ENCODE peak calls at places on chromosomes 6 and 20, in eight cellular contexts. One of them, this sample, is unnamed.

GRCh38 chr20:45343445-45343866 is 4.8 kb downstream of the SDC4 start:
- DNase-seq in ovary: no peak
- DNase-seq in H1: peak
- DNase-seq in fibroblast of the aortic adventitia: no peak
- DNase-seq in stimulated activated CD4-positive, alpha-beta T cell treated with anti-CD3 and anti-CD28 coated beads, Interleukin-15, amount 100 ng/mL, for 1 hour: no peak
- DNase-seq in heart left ventricle: no peak
- DNase-seq in left cardiac atrium: no peak
- DNase-seq in ecto neural progenitor cell: no peak
- DNase-seq in this sample: no peak

GRCh38 chr6:36702656-36703055 is 5.0 kb downstream of the RAB44 start:
- DNase-seq in ovary: peak
- DNase-seq in H1: no peak
- DNase-seq in fibroblast of the aortic adventitia: no peak
- DNase-seq in stimulated activated CD4-positive, alpha-beta T cell treated with anti-CD3 and anti-CD28 coated beads, Interleukin-15, amount 100 ng/mL, for 1 hour: no peak
- DNase-seq in heart left ventricle: no peak
- DNase-seq in left cardiac atrium: no peak
- DNase-seq in ecto neural progenitor cell: no peak
- DNase-seq in this sample: no peak

GRCh38 chr20:62136283-62137091 is 6.7 kb downstream of the PSMA7 start:
- DNase-seq in ovary: peak
- DNase-seq in H1: no peak
- DNase-seq in fibroblast of the aortic adventitia: peak
- DNase-seq in stimulated activated CD4-positive, alpha-beta T cell treated with anti-CD3 and anti-CD28 coated beads, Interleukin-15, amount 100 ng/mL, for 1 hour: peak
- DNase-seq in heart left ventricle: peak
- DNase-seq in left cardiac atrium: peak
- DNase-seq in ecto neural progenitor cell: peak
- DNase-seq in this sample: no peak

GRCh38 chr20:44993343-44993742 is 27.0 kb downstream of the STK4 start:
- DNase-seq in ovary: no peak
- DNase-seq in H1: no peak
- DNase-seq in fibroblast of the aortic adventitia: peak
- DNase-seq in stimulated activated CD4-positive, alpha-beta T cell treated with anti-CD3 and anti-CD28 coated beads, Interleukin-15, amount 100 ng/mL, for 1 hour: no peak
- DNase-seq in heart left ventricle: no peak
- DNase-seq in left cardiac atrium: no peak
- DNase-seq in ecto neural progenitor cell: no peak
- DNase-seq in this sample: no peak

GRCh38 chr6:98366406-98366805 is 468.0 kb upstream of the POU3F2 start:
- DNase-seq in ovary: no peak
- DNase-seq in H1: no peak
- DNase-seq in fibroblast of the aortic adventitia: no peak
- DNase-seq in stimulated activated CD4-positive, alpha-beta T cell treated with anti-CD3 and anti-CD28 coated beads, Interleukin-15, amount 100 ng/mL, for 1 hour: no peak
- DNase-seq in heart left ventricle: no peak
- DNase-seq in left cardiac atrium: no peak
- DNase-seq in ecto neural progenitor cell: no peak
- DNase-seq in this sample: no peak

GRCh38 chr6:10555625-10556309 is 34.6 kb downstream of the GCNT2 start:
- DNase-seq in ovary: peak
- DNase-seq in H1: peak
- DNase-seq in fibroblast of the aortic adventitia: peak
- DNase-seq in stimulated activated CD4-positive, alpha-beta T cell treated with anti-CD3 and anti-CD28 coated beads, Interleukin-15, amount 100 ng/mL, for 1 hour: no peak
- DNase-seq in heart left ventricle: peak
- DNase-seq in left cardiac atrium: peak
- DNase-seq in ecto neural progenitor cell: peak
- DNase-seq in this sample: no peak

GRCh38 chr6:107032051-107032450 is 4.1 kb downstream of the MTRES1 start:
- DNase-seq in ovary: no peak
- DNase-seq in H1: no peak
- DNase-seq in fibroblast of the aortic adventitia: no peak
- DNase-seq in stimulated activated CD4-positive, alpha-beta T cell treated with anti-CD3 and anti-CD28 coated beads, Interleukin-15, amount 100 ng/mL, for 1 hour: no peak
- DNase-seq in heart left ventricle: no peak
- DNase-seq in left cardiac atrium: no peak
- DNase-seq in ecto neural progenitor cell: no peak
- DNase-seq in this sample: no peak

GRCh38 chr20:62950741-62951140 is 1.8 kb upstream of the SLC17A9 start:
- DNase-seq in ovary: no peak
- DNase-seq in H1: no peak
- DNase-seq in fibroblast of the aortic adventitia: no peak
- DNase-seq in stimulated activated CD4-positive, alpha-beta T cell treated with anti-CD3 and anti-CD28 coated beads, Interleukin-15, amount 100 ng/mL, for 1 hour: no peak
- DNase-seq in heart left ventricle: no peak
- DNase-seq in left cardiac atrium: peak
- DNase-seq in ecto neural progenitor cell: no peak
- DNase-seq in this sample: no peak

GRCh38 chr6:105824732-105825131 is 261.4 kb upstream of the PRDM1 start:
- DNase-seq in ovary: no peak
- DNase-seq in H1: no peak
- DNase-seq in fibroblast of the aortic adventitia: peak
- DNase-seq in stimulated activated CD4-positive, alpha-beta T cell treated with anti-CD3 and anti-CD28 coated beads, Interleukin-15, amount 100 ng/mL, for 1 hour: no peak
- DNase-seq in heart left ventricle: no peak
- DNase-seq in left cardiac atrium: no peak
- DNase-seq in ecto neural progenitor cell: no peak
- DNase-seq in this sample: no peak

GRCh38 chr6:20182926-20183521 is 29.2 kb downstream of the MBOAT1 start:
- DNase-seq in ovary: no peak
- DNase-seq in H1: no peak
- DNase-seq in fibroblast of the aortic adventitia: no peak
- DNase-seq in stimulated activated CD4-positive, alpha-beta T cell treated with anti-CD3 and anti-CD28 coated beads, Interleukin-15, amount 100 ng/mL, for 1 hour: no peak
- DNase-seq in heart left ventricle: peak
- DNase-seq in left cardiac atrium: peak
- DNase-seq in ecto neural progenitor cell: no peak
- DNase-seq in this sample: no peak

GRCh38 chr6:149150999-149151398 is 166.5 kb upstream of the TAB2 start:
- DNase-seq in ovary: no peak
- DNase-seq in H1: no peak
- DNase-seq in fibroblast of the aortic adventitia: no peak
- DNase-seq in stimulated activated CD4-positive, alpha-beta T cell treated with anti-CD3 and anti-CD28 coated beads, Interleukin-15, amount 100 ng/mL, for 1 hour: no peak
- DNase-seq in heart left ventricle: no peak
- DNase-seq in left cardiac atrium: no peak
- DNase-seq in ecto neural progenitor cell: no peak
- DNase-seq in this sample: peak

GRCh38 chr6:31169123-31169857 is 1.2 kb downstream of the POU5F1 start:
- DNase-seq in ovary: no peak
- DNase-seq in H1: no peak
- DNase-seq in fibroblast of the aortic adventitia: no peak
- DNase-seq in stimulated activated CD4-positive, alpha-beta T cell treated with anti-CD3 and anti-CD28 coated beads, Interleukin-15, amount 100 ng/mL, for 1 hour: no peak
- DNase-seq in heart left ventricle: no peak
- DNase-seq in left cardiac atrium: no peak
- DNase-seq in ecto neural progenitor cell: no peak
- DNase-seq in this sample: no peak

GRCh38 chr20:59814835-59815340 is 118.5 kb downstream of the SYCP2 start:
- DNase-seq in ovary: no peak
- DNase-seq in H1: no peak
- DNase-seq in fibroblast of the aortic adventitia: no peak
- DNase-seq in stimulated activated CD4-positive, alpha-beta T cell treated with anti-CD3 and anti-CD28 coated beads, Interleukin-15, amount 100 ng/mL, for 1 hour: no peak
- DNase-seq in heart left ventricle: peak
- DNase-seq in left cardiac atrium: no peak
- DNase-seq in ecto neural progenitor cell: no peak
- DNase-seq in this sample: peak

GRCh38 chr6:135025775-135026174 is 28.8 kb downstream of the HBS1L start:
- DNase-seq in ovary: no peak
- DNase-seq in H1: no peak
- DNase-seq in fibroblast of the aortic adventitia: no peak
- DNase-seq in stimulated activated CD4-positive, alpha-beta T cell treated with anti-CD3 and anti-CD28 coated beads, Interleukin-15, amount 100 ng/mL, for 1 hour: no peak
- DNase-seq in heart left ventricle: no peak
- DNase-seq in left cardiac atrium: no peak
- DNase-seq in ecto neural progenitor cell: no peak
- DNase-seq in this sample: no peak

GRCh38 chr6:5208491-5208890 is 52.3 kb downstream of the LYRM4 start:
- DNase-seq in ovary: no peak
- DNase-seq in H1: no peak
- DNase-seq in fibroblast of the aortic adventitia: peak
- DNase-seq in stimulated activated CD4-positive, alpha-beta T cell treated with anti-CD3 and anti-CD28 coated beads, Interleukin-15, amount 100 ng/mL, for 1 hour: no peak
- DNase-seq in heart left ventricle: no peak
- DNase-seq in left cardiac atrium: no peak
- DNase-seq in ecto neural progenitor cell: no peak
- DNase-seq in this sample: no peak

GRCh38 chr6:137013031-137013430 is 31.7 kb downstream of the IL20RA start:
- DNase-seq in ovary: no peak
- DNase-seq in H1: no peak
- DNase-seq in fibroblast of the aortic adventitia: peak
- DNase-seq in stimulated activated CD4-positive, alpha-beta T cell treated with anti-CD3 and anti-CD28 coated beads, Interleukin-15, amount 100 ng/mL, for 1 hour: no peak
- DNase-seq in heart left ventricle: no peak
- DNase-seq in left cardiac atrium: no peak
- DNase-seq in ecto neural progenitor cell: no peak
- DNase-seq in this sample: no peak

GRCh38 chr20:24337074-24337473 is 132.4 kb upstream of the SYNDIG1 start:
- DNase-seq in ovary: no peak
- DNase-seq in H1: no peak
- DNase-seq in fibroblast of the aortic adventitia: peak
- DNase-seq in stimulated activated CD4-positive, alpha-beta T cell treated with anti-CD3 and anti-CD28 coated beads, Interleukin-15, amount 100 ng/mL, for 1 hour: no peak
- DNase-seq in heart left ventricle: no peak
- DNase-seq in left cardiac atrium: no peak
- DNase-seq in ecto neural progenitor cell: no peak
- DNase-seq in this sample: no peak

GRCh38 chr6:157527471-157527907 is 146.5 kb downstream of the ZDHHC14 start:
- DNase-seq in ovary: peak
- DNase-seq in H1: no peak
- DNase-seq in fibroblast of the aortic adventitia: peak
- DNase-seq in stimulated activated CD4-positive, alpha-beta T cell treated with anti-CD3 and anti-CD28 coated beads, Interleukin-15, amount 100 ng/mL, for 1 hour: no peak
- DNase-seq in heart left ventricle: no peak
- DNase-seq in left cardiac atrium: no peak
- DNase-seq in ecto neural progenitor cell: no peak
- DNase-seq in this sample: no peak

GRCh38 chr6:136958168-136958567 is 36.1 kb downstream of the SLC35D3 start:
- DNase-seq in ovary: no peak
- DNase-seq in H1: no peak
- DNase-seq in fibroblast of the aortic adventitia: no peak
- DNase-seq in stimulated activated CD4-positive, alpha-beta T cell treated with anti-CD3 and anti-CD28 coated beads, Interleukin-15, amount 100 ng/mL, for 1 hour: no peak
- DNase-seq in heart left ventricle: no peak
- DNase-seq in left cardiac atrium: no peak
- DNase-seq in ecto neural progenitor cell: no peak
- DNase-seq in this sample: no peak

This sample was measured in stimulated activated effector memory CD8-positive, alpha-beta T cell treated with anti-CD3 and anti-CD28 coated beads, Interleukin-12 subunit alpha, Interleukin-12 subunit beta, amount 100 ng/mL, for 72 hours.